ENCODE peak calls at places on chromosomes 5 and 9, in six cellular contexts. One of them, this sample, is unnamed.

GRCh38 chr5:28104080-28104479 is 1065.7 kb upstream of the CDH9 start:
- DNase-seq in CD8-positive, alpha-beta memory T cell: no peak
- DNase-seq in CD4-positive, CD25-positive, alpha-beta regulatory T cell: no peak
- DNase-seq in NCI-H1048: no peak
- DNase-seq in endothelial cell: no peak
- DNase-seq in heart left ventricle: no peak
- DNase-seq in this sample: no peak

GRCh38 chr5:90356612-90357011 is 52.9 kb downstream of the CETN3 start:
- DNase-seq in CD8-positive, alpha-beta memory T cell: no peak
- DNase-seq in CD4-positive, CD25-positive, alpha-beta regulatory T cell: no peak
- DNase-seq in NCI-H1048: no peak
- DNase-seq in endothelial cell: no peak
- DNase-seq in heart left ventricle: no peak
- DNase-seq in this sample: no peak

GRCh38 chr9:21883642-21884041 is 81.2 kb downstream of the MTAP start:
- DNase-seq in CD8-positive, alpha-beta memory T cell: no peak
- DNase-seq in CD4-positive, CD25-positive, alpha-beta regulatory T cell: no peak
- DNase-seq in NCI-H1048: no peak
- DNase-seq in endothelial cell: no peak
- DNase-seq in heart left ventricle: no peak
- DNase-seq in this sample: no peak

GRCh38 chr9:11973011-11973410 is 720.2 kb upstream of the TYRP1 start:
- DNase-seq in CD8-positive, alpha-beta memory T cell: no peak
- DNase-seq in CD4-positive, CD25-positive, alpha-beta regulatory T cell: no peak
- DNase-seq in NCI-H1048: no peak
- DNase-seq in endothelial cell: no peak
- DNase-seq in heart left ventricle: no peak
- DNase-seq in this sample: no peak

GRCh38 chr5:111757582-111758283 is 739 bp upstream of the NREP start:
- DNase-seq in CD8-positive, alpha-beta memory T cell: peak
- DNase-seq in CD4-positive, CD25-positive, alpha-beta regulatory T cell: peak
- DNase-seq in NCI-H1048: peak
- DNase-seq in endothelial cell: peak
- DNase-seq in heart left ventricle: peak
- DNase-seq in this sample: peak

GRCh38 chr5:2594701-2595100 is 156.8 kb downstream of the IRX2 start:
- DNase-seq in CD8-positive, alpha-beta memory T cell: no peak
- DNase-seq in CD4-positive, CD25-positive, alpha-beta regulatory T cell: no peak
- DNase-seq in NCI-H1048: no peak
- DNase-seq in endothelial cell: no peak
- DNase-seq in heart left ventricle: no peak
- DNase-seq in this sample: no peak

GRCh38 chr5:77138981-77139380 is 51.9 kb upstream of the ZBED3 start:
- DNase-seq in CD8-positive, alpha-beta memory T cell: no peak
- DNase-seq in CD4-positive, CD25-positive, alpha-beta regulatory T cell: no peak
- DNase-seq in NCI-H1048: no peak
- DNase-seq in endothelial cell: no peak
- DNase-seq in heart left ventricle: no peak
- DNase-seq in this sample: no peak

GRCh38 chr9:121577201-121577600 is 74.2 kb upstream of the DAB2IP start:
- DNase-seq in CD8-positive, alpha-beta memory T cell: no peak
- DNase-seq in CD4-positive, CD25-positive, alpha-beta regulatory T cell: no peak
- DNase-seq in NCI-H1048: no peak
- DNase-seq in endothelial cell: no peak
- DNase-seq in heart left ventricle: no peak
- DNase-seq in this sample: no peak

GRCh38 chr9:108057421-108058136 is 568.0 kb upstream of the KLF4 start:
- DNase-seq in CD8-positive, alpha-beta memory T cell: no peak
- DNase-seq in CD4-positive, CD25-positive, alpha-beta regulatory T cell: no peak
- DNase-seq in NCI-H1048: no peak
- DNase-seq in endothelial cell: no peak
- DNase-seq in heart left ventricle: no peak
- DNase-seq in this sample: no peak

GRCh38 chr5:117621921-117622320 is 1047.3 kb upstream of the SEMA6A start:
- DNase-seq in CD8-positive, alpha-beta memory T cell: no peak
- DNase-seq in CD4-positive, CD25-positive, alpha-beta regulatory T cell: no peak
- DNase-seq in NCI-H1048: no peak
- DNase-seq in endothelial cell: no peak
- DNase-seq in heart left ventricle: no peak
- DNase-seq in this sample: no peak

GRCh38 chr5:94433393-94434149 is 184.8 kb downstream of the KIAA0825 start:
- DNase-seq in CD8-positive, alpha-beta memory T cell: no peak
- DNase-seq in CD4-positive, CD25-positive, alpha-beta regulatory T cell: no peak
- DNase-seq in NCI-H1048: no peak
- DNase-seq in endothelial cell: no peak
- DNase-seq in heart left ventricle: no peak
- DNase-seq in this sample: no peak

GRCh38 chr5:99355881-99356280 is 427.1 kb upstream of the CHD1 start:
- DNase-seq in CD8-positive, alpha-beta memory T cell: no peak
- DNase-seq in CD4-positive, CD25-positive, alpha-beta regulatory T cell: no peak
- DNase-seq in NCI-H1048: no peak
- DNase-seq in endothelial cell: no peak
- DNase-seq in heart left ventricle: no peak
- DNase-seq in this sample: no peak

GRCh38 chr5:65482280-65482726 is 583 bp upstream of the ADAMTS6 start:
- DNase-seq in CD8-positive, alpha-beta memory T cell: no peak
- DNase-seq in CD4-positive, CD25-positive, alpha-beta regulatory T cell: peak
- DNase-seq in NCI-H1048: no peak
- DNase-seq in endothelial cell: no peak
- DNase-seq in heart left ventricle: no peak
- DNase-seq in this sample: no peak

GRCh38 chr5:39283231-39283818 is 64.0 kb upstream of the FYB1 start:
- DNase-seq in CD8-positive, alpha-beta memory T cell: peak
- DNase-seq in CD4-positive, CD25-positive, alpha-beta regulatory T cell: peak
- DNase-seq in NCI-H1048: no peak
- DNase-seq in endothelial cell: peak
- DNase-seq in heart left ventricle: no peak
- DNase-seq in this sample: no peak

GRCh38 chr5:102666164-102666951 is 88.7 kb upstream of the PAM start:
- DNase-seq in CD8-positive, alpha-beta memory T cell: no peak
- DNase-seq in CD4-positive, CD25-positive, alpha-beta regulatory T cell: no peak
- DNase-seq in NCI-H1048: no peak
- DNase-seq in endothelial cell: no peak
- DNase-seq in heart left ventricle: no peak
- DNase-seq in this sample: no peak

GRCh38 chr5:153276151-153276550 is 214.3 kb upstream of the GRIA1 start:
- DNase-seq in CD8-positive, alpha-beta memory T cell: no peak
- DNase-seq in CD4-positive, CD25-positive, alpha-beta regulatory T cell: no peak
- DNase-seq in NCI-H1048: no peak
- DNase-seq in endothelial cell: peak
- DNase-seq in heart left ventricle: no peak
- DNase-seq in this sample: no peak

This sample was measured in spleen.